ENCODE peak calls at places on chromosome 9, in ten cellular contexts. One of them, this sample, is unnamed.

GRCh38 chr9:37146372-37146771 is 26.0 kb downstream of the ZCCHC7 start:
- DNase-seq in cardiac muscle cell: no peak
- DNase-seq in testis: no peak
- DNase-seq in lung microvascular endothelial cell: peak; percentile 13
- DNase-seq in NCI-H460: no peak
- DNase-seq in mesendoderm: no peak
- DNase-seq in hypothalamus: no peak
- DNase-seq in skeletal muscle cell: no peak
- DNase-seq in heart right ventricle: no peak
- DNase-seq in epithelial cell of proximal tubule: no peak
- DNase-seq in this sample: no peak

GRCh38 chr9:131714161-131714646 is 25.7 kb downstream of the RAPGEF1 start:
- DNase-seq in cardiac muscle cell: no peak
- DNase-seq in testis: no peak
- DNase-seq in lung microvascular endothelial cell: peak; percentile 98
- DNase-seq in NCI-H460: no peak
- DNase-seq in mesendoderm: no peak
- DNase-seq in hypothalamus: no peak
- DNase-seq in skeletal muscle cell: no peak
- DNase-seq in heart right ventricle: peak; percentile 79
- DNase-seq in epithelial cell of proximal tubule: peak; percentile 79
- DNase-seq in this sample: no peak

GRCh38 chr9:121326130-121326838 is 43.8 kb downstream of the STOM start:
- DNase-seq in cardiac muscle cell: no peak
- DNase-seq in testis: peak; percentile 80
- DNase-seq in lung microvascular endothelial cell: peak; percentile 96
- DNase-seq in NCI-H460: peak; percentile 34
- DNase-seq in mesendoderm: peak; percentile 87
- DNase-seq in hypothalamus: no peak
- DNase-seq in skeletal muscle cell: peak; percentile 73
- DNase-seq in heart right ventricle: peak; percentile 94
- DNase-seq in epithelial cell of proximal tubule: no peak
- DNase-seq in this sample: no peak

GRCh38 chr9:34171753-34172535 is 6.9 kb upstream of the UBAP1 start:
- DNase-seq in cardiac muscle cell: no peak
- DNase-seq in testis: no peak
- DNase-seq in lung microvascular endothelial cell: no peak
- DNase-seq in NCI-H460: no peak
- DNase-seq in mesendoderm: no peak
- DNase-seq in hypothalamus: no peak
- DNase-seq in skeletal muscle cell: no peak
- DNase-seq in heart right ventricle: no peak
- DNase-seq in epithelial cell of proximal tubule: no peak
- DNase-seq in this sample: no peak

GRCh38 chr9:91176426-91176825 is 185.3 kb downstream of the AUH start:
- DNase-seq in cardiac muscle cell: no peak
- DNase-seq in testis: no peak
- DNase-seq in lung microvascular endothelial cell: no peak
- DNase-seq in NCI-H460: no peak
- DNase-seq in mesendoderm: no peak
- DNase-seq in hypothalamus: no peak
- DNase-seq in skeletal muscle cell: no peak
- DNase-seq in heart right ventricle: no peak
- DNase-seq in epithelial cell of proximal tubule: no peak
- DNase-seq in this sample: no peak

GRCh38 chr9:132732326-132732725 is 62.1 kb downstream of the GTF3C4 start:
- DNase-seq in cardiac muscle cell: no peak
- DNase-seq in testis: no peak
- DNase-seq in lung microvascular endothelial cell: no peak
- DNase-seq in NCI-H460: no peak
- DNase-seq in mesendoderm: peak; percentile 21
- DNase-seq in hypothalamus: no peak
- DNase-seq in skeletal muscle cell: no peak
- DNase-seq in heart right ventricle: no peak
- DNase-seq in epithelial cell of proximal tubule: no peak
- DNase-seq in this sample: no peak

GRCh38 chr9:133509179-133510083 is 15.3 kb downstream of the MYMK start:
- DNase-seq in cardiac muscle cell: peak; percentile 55
- DNase-seq in testis: no peak
- DNase-seq in lung microvascular endothelial cell: peak; percentile 12
- DNase-seq in NCI-H460: no peak
- DNase-seq in mesendoderm: peak; percentile 93
- DNase-seq in hypothalamus: no peak
- DNase-seq in skeletal muscle cell: no peak
- DNase-seq in heart right ventricle: no peak
- DNase-seq in epithelial cell of proximal tubule: no peak
- DNase-seq in this sample: no peak

GRCh38 chr9:85142461-85143401 is 473.2 kb downstream of the NTRK2 start:
- DNase-seq in cardiac muscle cell: peak; percentile 26
- DNase-seq in testis: no peak
- DNase-seq in lung microvascular endothelial cell: no peak
- DNase-seq in NCI-H460: no peak
- DNase-seq in mesendoderm: peak; percentile 60
- DNase-seq in hypothalamus: no peak
- DNase-seq in skeletal muscle cell: no peak
- DNase-seq in heart right ventricle: no peak
- DNase-seq in epithelial cell of proximal tubule: peak; percentile 64
- DNase-seq in this sample: no peak

GRCh38 chr9:107749787-107750444 is 260.3 kb upstream of the KLF4 start:
- DNase-seq in cardiac muscle cell: no peak
- DNase-seq in testis: peak; percentile 86
- DNase-seq in lung microvascular endothelial cell: peak; percentile 95
- DNase-seq in NCI-H460: peak; percentile 97
- DNase-seq in mesendoderm: peak; percentile 85
- DNase-seq in hypothalamus: peak; percentile 54
- DNase-seq in skeletal muscle cell: peak; percentile 86
- DNase-seq in heart right ventricle: peak; percentile 91
- DNase-seq in epithelial cell of proximal tubule: no peak
- DNase-seq in this sample: peak; percentile 82

GRCh38 chr9:2403701-2404100 is 217.9 kb upstream of the VLDLR start:
- DNase-seq in cardiac muscle cell: no peak
- DNase-seq in testis: no peak
- DNase-seq in lung microvascular endothelial cell: no peak
- DNase-seq in NCI-H460: no peak
- DNase-seq in mesendoderm: no peak
- DNase-seq in hypothalamus: no peak
- DNase-seq in skeletal muscle cell: no peak
- DNase-seq in heart right ventricle: no peak
- DNase-seq in epithelial cell of proximal tubule: no peak
- DNase-seq in this sample: no peak

GRCh38 chr9:122464633-122465567 is 12.8 kb downstream of the OR1J1 start:
- DNase-seq in cardiac muscle cell: peak; percentile 70
- DNase-seq in testis: peak; percentile 79
- DNase-seq in lung microvascular endothelial cell: peak; percentile 97
- DNase-seq in NCI-H460: peak; percentile 88
- DNase-seq in mesendoderm: peak; percentile 66
- DNase-seq in hypothalamus: peak; percentile 43
- DNase-seq in skeletal muscle cell: peak; percentile 48
- DNase-seq in heart right ventricle: peak; percentile 83
- DNase-seq in epithelial cell of proximal tubule: peak; percentile 61
- DNase-seq in this sample: peak; percentile 71

GRCh38 chr9:6564868-6565267 is 80.7 kb downstream of the GLDC start:
- DNase-seq in cardiac muscle cell: no peak
- DNase-seq in testis: no peak
- DNase-seq in lung microvascular endothelial cell: peak; percentile 11
- DNase-seq in NCI-H460: no peak
- DNase-seq in mesendoderm: no peak
- DNase-seq in hypothalamus: no peak
- DNase-seq in skeletal muscle cell: peak; percentile 58
- DNase-seq in heart right ventricle: no peak
- DNase-seq in epithelial cell of proximal tubule: no peak
- DNase-seq in this sample: no peak

GRCh38 chr9:129885018-129885669 is 49.9 kb downstream of the USP20 start:
- DNase-seq in cardiac muscle cell: no peak
- DNase-seq in testis: peak; percentile 65
- DNase-seq in lung microvascular endothelial cell: no peak
- DNase-seq in NCI-H460: peak; percentile 51
- DNase-seq in mesendoderm: no peak
- DNase-seq in hypothalamus: no peak
- DNase-seq in skeletal muscle cell: no peak
- DNase-seq in heart right ventricle: no peak
- DNase-seq in epithelial cell of proximal tubule: no peak
- DNase-seq in this sample: no peak

GRCh38 chr9:136416427-136416826 is 6.0 kb downstream of the PMPCA start:
- DNase-seq in cardiac muscle cell: no peak
- DNase-seq in testis: no peak
- DNase-seq in lung microvascular endothelial cell: no peak
- DNase-seq in NCI-H460: no peak
- DNase-seq in mesendoderm: no peak
- DNase-seq in hypothalamus: no peak
- DNase-seq in skeletal muscle cell: no peak
- DNase-seq in heart right ventricle: no peak
- DNase-seq in epithelial cell of proximal tubule: no peak
- DNase-seq in this sample: no peak

GRCh38 chr9:19102181-19102630 is 498 bp downstream of the HAUS6 start:
- DNase-seq in cardiac muscle cell: peak; percentile 30
- DNase-seq in testis: no peak
- DNase-seq in lung microvascular endothelial cell: peak; percentile 24
- DNase-seq in NCI-H460: no peak
- DNase-seq in mesendoderm: peak; percentile 65
- DNase-seq in hypothalamus: no peak
- DNase-seq in skeletal muscle cell: no peak
- DNase-seq in heart right ventricle: no peak
- DNase-seq in epithelial cell of proximal tubule: no peak
- DNase-seq in this sample: no peak

GRCh38 chr9:86287013-86287412 is 4.7 kb upstream of the ISCA1 start:
- DNase-seq in cardiac muscle cell: peak; percentile 49
- DNase-seq in testis: peak; percentile 76
- DNase-seq in lung microvascular endothelial cell: peak; percentile 36
- DNase-seq in NCI-H460: peak; percentile 68
- DNase-seq in mesendoderm: peak; percentile 91
- DNase-seq in hypothalamus: no peak
- DNase-seq in skeletal muscle cell: peak; percentile 38
- DNase-seq in heart right ventricle: no peak
- DNase-seq in epithelial cell of proximal tubule: peak; percentile 23
- DNase-seq in this sample: no peak

GRCh38 chr9:130428096-130428665 is 16.6 kb upstream of the ASS1 start:
- DNase-seq in cardiac muscle cell: no peak
- DNase-seq in testis: no peak
- DNase-seq in lung microvascular endothelial cell: no peak
- DNase-seq in NCI-H460: no peak
- DNase-seq in mesendoderm: no peak
- DNase-seq in hypothalamus: no peak
- DNase-seq in skeletal muscle cell: no peak
- DNase-seq in heart right ventricle: no peak
- DNase-seq in epithelial cell of proximal tubule: no peak
- DNase-seq in this sample: no peak

GRCh38 chr9:128713411-128713780 is 10.5 kb downstream of the ZDHHC12 start:
- DNase-seq in cardiac muscle cell: no peak
- DNase-seq in testis: no peak
- DNase-seq in lung microvascular endothelial cell: no peak
- DNase-seq in NCI-H460: no peak
- DNase-seq in mesendoderm: no peak
- DNase-seq in hypothalamus: no peak
- DNase-seq in skeletal muscle cell: no peak
- DNase-seq in heart right ventricle: no peak
- DNase-seq in epithelial cell of proximal tubule: no peak
- DNase-seq in this sample: no peak

GRCh38 chr9:69532359-69532758 is 139.8 kb downstream of the APBA1 start:
- DNase-seq in cardiac muscle cell: no peak
- DNase-seq in testis: no peak
- DNase-seq in lung microvascular endothelial cell: no peak
- DNase-seq in NCI-H460: no peak
- DNase-seq in mesendoderm: peak; percentile 9
- DNase-seq in hypothalamus: no peak
- DNase-seq in skeletal muscle cell: peak; percentile 12
- DNase-seq in heart right ventricle: no peak
- DNase-seq in epithelial cell of proximal tubule: no peak
- DNase-seq in this sample: no peak

GRCh38 chr9:131641618-131642495 is 96.5 kb downstream of the PRRT1B start:
- DNase-seq in cardiac muscle cell: no peak
- DNase-seq in testis: peak; percentile 28
- DNase-seq in lung microvascular endothelial cell: no peak
- DNase-seq in NCI-H460: no peak
- DNase-seq in mesendoderm: peak; percentile 35
- DNase-seq in hypothalamus: peak; percentile 42
- DNase-seq in skeletal muscle cell: peak; percentile 67
- DNase-seq in heart right ventricle: no peak
- DNase-seq in epithelial cell of proximal tubule: no peak
- DNase-seq in this sample: no peak

GRCh38 chr9:123864291-123864690 is 65.6 kb downstream of the DENND1A start:
- DNase-seq in cardiac muscle cell: no peak
- DNase-seq in testis: no peak
- DNase-seq in lung microvascular endothelial cell: no peak
- DNase-seq in NCI-H460: no peak
- DNase-seq in mesendoderm: peak; percentile 23
- DNase-seq in hypothalamus: no peak
- DNase-seq in skeletal muscle cell: no peak
- DNase-seq in heart right ventricle: no peak
- DNase-seq in epithelial cell of proximal tubule: no peak
- DNase-seq in this sample: no peak

GRCh38 chr9:25857167-25857566 is 178.9 kb upstream of the TUSC1 start:
- DNase-seq in cardiac muscle cell: no peak
- DNase-seq in testis: no peak
- DNase-seq in lung microvascular endothelial cell: no peak
- DNase-seq in NCI-H460: no peak
- DNase-seq in mesendoderm: no peak
- DNase-seq in hypothalamus: no peak
- DNase-seq in skeletal muscle cell: no peak
- DNase-seq in heart right ventricle: no peak
- DNase-seq in epithelial cell of proximal tubule: no peak
- DNase-seq in this sample: no peak

GRCh38 chr9:73180373-73180772 is 28.7 kb downstream of the ANXA1 start:
- DNase-seq in cardiac muscle cell: no peak
- DNase-seq in testis: no peak
- DNase-seq in lung microvascular endothelial cell: peak; percentile 60
- DNase-seq in NCI-H460: no peak
- DNase-seq in mesendoderm: no peak
- DNase-seq in hypothalamus: no peak
- DNase-seq in skeletal muscle cell: peak; percentile 32
- DNase-seq in heart right ventricle: no peak
- DNase-seq in epithelial cell of proximal tubule: no peak
- DNase-seq in this sample: peak; percentile 52

GRCh38 chr9:133521122-133522072 is 3.4 kb downstream of the MYMK start:
- DNase-seq in cardiac muscle cell: no peak
- DNase-seq in testis: no peak
- DNase-seq in lung microvascular endothelial cell: no peak
- DNase-seq in NCI-H460: no peak
- DNase-seq in mesendoderm: no peak
- DNase-seq in hypothalamus: no peak
- DNase-seq in skeletal muscle cell: no peak
- DNase-seq in heart right ventricle: no peak
- DNase-seq in epithelial cell of proximal tubule: peak; percentile 12
- DNase-seq in this sample: no peak

GRCh38 chr9:19876569-19877316 is 87.9 kb upstream of the SLC24A2 start:
- DNase-seq in cardiac muscle cell: no peak
- DNase-seq in testis: no peak
- DNase-seq in lung microvascular endothelial cell: no peak
- DNase-seq in NCI-H460: no peak
- DNase-seq in mesendoderm: no peak
- DNase-seq in hypothalamus: no peak
- DNase-seq in skeletal muscle cell: no peak
- DNase-seq in heart right ventricle: no peak
- DNase-seq in epithelial cell of proximal tubule: no peak
- DNase-seq in this sample: peak; percentile 54

GRCh38 chr9:109440797-109441287 is 57.3 kb downstream of the PTPN3 start:
- DNase-seq in cardiac muscle cell: peak; percentile 77
- DNase-seq in testis: peak; percentile 50
- DNase-seq in lung microvascular endothelial cell: peak; percentile 89
- DNase-seq in NCI-H460: peak; percentile 76
- DNase-seq in mesendoderm: peak; percentile 93
- DNase-seq in hypothalamus: no peak
- DNase-seq in skeletal muscle cell: peak; percentile 56
- DNase-seq in heart right ventricle: peak; percentile 65
- DNase-seq in epithelial cell of proximal tubule: peak; percentile 60
- DNase-seq in this sample: peak; percentile 76

GRCh38 chr9:131013771-131014676 is 5.0 kb downstream of the LAMC3 start:
- DNase-seq in cardiac muscle cell: no peak
- DNase-seq in testis: peak; percentile 75
- DNase-seq in lung microvascular endothelial cell: no peak
- DNase-seq in NCI-H460: no peak
- DNase-seq in mesendoderm: no peak
- DNase-seq in hypothalamus: no peak
- DNase-seq in skeletal muscle cell: no peak
- DNase-seq in heart right ventricle: no peak
- DNase-seq in epithelial cell of proximal tubule: no peak
- DNase-seq in this sample: no peak

GRCh38 chr9:129907196-129907595 is 71.9 kb downstream of the USP20 start:
- DNase-seq in cardiac muscle cell: no peak
- DNase-seq in testis: no peak
- DNase-seq in lung microvascular endothelial cell: no peak
- DNase-seq in NCI-H460: no peak
- DNase-seq in mesendoderm: no peak
- DNase-seq in hypothalamus: no peak
- DNase-seq in skeletal muscle cell: no peak
- DNase-seq in heart right ventricle: no peak
- DNase-seq in epithelial cell of proximal tubule: no peak
- DNase-seq in this sample: no peak

This sample was measured in HS-5.